ENCODE peak calls at places on chromosomes 7 and 10, in four cellular contexts. X, A, N and E are unnamed samples.

GRCh38 chr7:110650313-110650712 is 440.6 kb upstream of the LRRN3 start:
- DNase-seq in X (no peak), A (no peak), N (no peak), E (no peak)

GRCh38 chr7:21944616-21945373 is 904 bp downstream of the CDCA7L start:
- DNase-seq in X (peak), A (no peak), N (peak), E (no peak)

GRCh38 chr10:75565286-75566251 is 134.1 kb downstream of the LRMDA start:
- DNase-seq in N (no peak), X (no peak), A (no peak), E (no peak)

GRCh38 chr7:369981-370621 is 80.1 kb downstream of the FOXL3 start:
- DNase-seq in N (no peak), X (no peak), A (no peak), E (no peak)

GRCh38 chr10:28105561-28105960 is 106.7 kb upstream of the ODAD2 start:
- DNase-seq in A (no peak), N (no peak), X (no peak), E (no peak)

GRCh38 chr10:117545141-117546019 is 2.8 kb downstream of the EMX2 start:
- DNase-seq in X (no peak), N (no peak), A (no peak), E (no peak)

GRCh38 chr7:143147070-143147469 is 15.2 kb downstream of the PIP start:
- DNase-seq in X (no peak), A (no peak), N (no peak), E (no peak)

GRCh38 chr10:43390791-43391190 is 18.2 kb downstream of the HNRNPF start:
- DNase-seq in A (no peak), N (no peak), X (no peak), E (peak)

GRCh38 chr10:5524721-5525531 is at the start of gene CALML3:
- DNase-seq in X (no peak), A (no peak), N (no peak), E (no peak)

GRCh38 chr10:114316744-114317143 is 77.7 kb downstream of the VWA2 start:
- DNase-seq in N (no peak), A (no peak), X (no peak), E (no peak)

GRCh38 chr7:12737364-12737763 is 49.9 kb downstream of the ARL4A start:
- DNase-seq in X (no peak), N (no peak), A (no peak), E (no peak)

GRCh38 chr10:124722812-124723783 is 21.1 kb downstream of the FAM53B start:
- DNase-seq in X (peak), A (peak), N (no peak), E (peak)

GRCh38 chr10:132806126-132807061 is 20.4 kb upstream of the NKX6-2 start:
- DNase-seq in A (no peak), N (no peak), X (no peak), E (no peak)

GRCh38 chr10:12332572-12333381 is 16.6 kb upstream of the CAMK1D start:
- DNase-seq in A (no peak), X (no peak), N (no peak), E (no peak)

GRCh38 chr7:45525057-45525456 is 49.1 kb upstream of the ADCY1 start:
- DNase-seq in A (no peak), N (no peak), X (no peak), E (no peak)

GRCh38 chr7:101302641-101303101 is 18.9 kb downstream of the IFT22 start:
- DNase-seq in X (no peak), N (no peak), A (no peak), E (no peak)

GRCh38 chr10:68075550-68076004 is 494 bp upstream of the HERC4 start:
- DNase-seq in N (no peak), A (no peak), X (no peak), E (no peak)

GRCh38 chr7:128703605-128704004 is 31.5 kb downstream of the GARIN1A start:
- DNase-seq in A (no peak), X (no peak), N (no peak), E (no peak)

GRCh38 chr7:51029586-51030230 is 247.0 kb upstream of the GRB10 start:
- DNase-seq in A (no peak), X (no peak), N (no peak), E (no peak)

GRCh38 chr10:79060641-79061255 is 8.0 kb upstream of the ZMIZ1 start:
- DNase-seq in A (no peak), N (no peak), X (no peak), E (no peak)

GRCh38 chr10:103478671-103479070 is 369 bp downstream of the CALHM3 start:
- DNase-seq in A (no peak), X (no peak), N (no peak), E (no peak)

GRCh38 chr10:13717936-13718772 is 131.4 kb downstream of the PRPF18 start:
- DNase-seq in N (peak), A (peak), X (peak), E (peak)

GRCh38 chr10:110081914-110082313 is 74.1 kb downstream of the ADD3 start:
- DNase-seq in A (no peak), N (peak), X (no peak), E (no peak)

GRCh38 chr7:23206511-23206867 is 24.6 kb downstream of the NUP42 start:
- DNase-seq in N (no peak), X (no peak), A (no peak), E (no peak)

GRCh38 chr7:130114776-130115175 is 44.4 kb downstream of the KLHDC10 start:
- DNase-seq in A (no peak), N (no peak), X (no peak), E (no peak)

GRCh38 chr7:38840736-38841460 is 68.1 kb downstream of the VPS41 start:
- DNase-seq in X (no peak), A (no peak), N (no peak), E (no peak)

GRCh38 chr7:35787925-35788324 is 12.9 kb upstream of the SEPTIN7 start:
- DNase-seq in A (no peak), N (no peak), X (no peak), E (no peak)

GRCh38 chr7:99562832-99563231 is 4.4 kb downstream of the ZNF655 start:
- DNase-seq in N (peak), A (no peak), X (peak), E (no peak)

GRCh38 chr10:21976739-21977138 is 26.8 kb downstream of the DNAJC1 start:
- DNase-seq in N (no peak), X (no peak), A (no peak), E (no peak)

GRCh38 chr7:139016931-139017511 is 18.8 kb downstream of the ZC3HAV1L start:
- DNase-seq in N (peak), X (peak), A (peak), E (peak)

GRCh38 chr7:132779164-132779563 is 202.9 kb upstream of the PLXNA4 start:
- DNase-seq in X (no peak), N (no peak), A (no peak), E (no peak)

GRCh38 chr10:29608476-29609301 is 26.1 kb downstream of the SVIL start:
- DNase-seq in A (no peak), X (no peak), N (no peak), E (no peak)

GRCh38 chr7:41436139-41436538 is 266.8 kb downstream of the INHBA start:
- DNase-seq in X (no peak), A (no peak), N (peak), E (no peak)

GRCh38 chr7:102888561-102889233 is 24.1 kb upstream of the LRRC17 start:
- DNase-seq in A (no peak), X (no peak), N (peak), E (no peak)

GRCh38 chr10:124995605-124996004 is 53.7 kb downstream of the ZRANB1 start:
- DNase-seq in X (no peak), A (no peak), N (no peak), E (no peak)

GRCh38 chr7:11743016-11743415 is 89.0 kb downstream of the THSD7A start:
- DNase-seq in A (no peak), X (no peak), N (no peak), E (no peak)

GRCh38 chr7:142894886-142895593 is 9.5 kb upstream of the TRPV6 start:
- DNase-seq in A (no peak), X (no peak), N (no peak), E (no peak)

GRCh38 chr7:20441346-20441745 is 110.6 kb downstream of the ITGB8 start:
- DNase-seq in X (no peak), A (no peak), N (no peak), E (no peak)

GRCh38 chr10:24908793-24909423 is 43.5 kb downstream of the PRTFDC1 start:
- DNase-seq in X (no peak), N (peak), A (no peak), E (no peak)

GRCh38 chr7:77326131-77326530 is 90.0 kb downstream of the GSAP start:
- DNase-seq in A (no peak), N (no peak), X (no peak), E (no peak)